ENCODE peak calls at places on chromosomes 2 and 18, in five cellular contexts. One of them, this sample, is unnamed.

GRCh38 chr18:29123706-29124530 is 947.0 kb upstream of the CDH2 start:
- DNase-seq in GM12878: no peak
- DNase-seq in IMR-90: no peak
- DNase-seq in SK-N-SH: no peak
- DNase-seq in A549: no peak
- DNase-seq in this sample: no peak

GRCh38 chr2:3580449-3580848 is 5.4 kb downstream of the RPS7 start:
- DNase-seq in GM12878: no peak
- DNase-seq in IMR-90: no peak
- DNase-seq in SK-N-SH: no peak
- DNase-seq in A549: no peak
- DNase-seq in this sample: no peak

GRCh38 chr2:152134488-152135280 is 35.8 kb upstream of the CACNB4 start:
- DNase-seq in GM12878: peak; percentile 28
- DNase-seq in IMR-90: peak; percentile 68
- DNase-seq in SK-N-SH: no peak
- DNase-seq in A549: no peak
- DNase-seq in this sample: peak; percentile 42

GRCh38 chr2:9668686-9669338 is 38.0 kb upstream of the YWHAQ start:
- DNase-seq in GM12878: no peak
- DNase-seq in IMR-90: peak; percentile 57
- DNase-seq in SK-N-SH: no peak
- DNase-seq in A549: no peak
- DNase-seq in this sample: no peak

GRCh38 chr2:212538156-212539144 is at the start of gene ERBB4:
- DNase-seq in GM12878: no peak
- DNase-seq in IMR-90: no peak
- DNase-seq in SK-N-SH: peak; percentile 51
- DNase-seq in A549: no peak
- DNase-seq in this sample: no peak

GRCh38 chr2:8548065-8548870 is 133.6 kb upstream of the ID2 start:
- DNase-seq in GM12878: no peak
- DNase-seq in IMR-90: no peak
- DNase-seq in SK-N-SH: no peak
- DNase-seq in A549: no peak
- DNase-seq in this sample: no peak

GRCh38 chr2:74252036-74252435 is 53.6 kb downstream of the MTHFD2 start:
- DNase-seq in GM12878: no peak
- DNase-seq in IMR-90: no peak
- DNase-seq in SK-N-SH: no peak
- DNase-seq in A549: no peak
- DNase-seq in this sample: no peak

GRCh38 chr2:186771395-186771794 is 77.5 kb downstream of the FAM171B start:
- DNase-seq in GM12878: no peak
- DNase-seq in IMR-90: peak; percentile 4
- DNase-seq in SK-N-SH: no peak
- DNase-seq in A549: no peak
- DNase-seq in this sample: no peak

GRCh38 chr2:240452471-240453256 is 17.2 kb downstream of the GPC1 start:
- DNase-seq in GM12878: no peak
- DNase-seq in IMR-90: peak; percentile 35
- DNase-seq in SK-N-SH: peak; percentile 98
- DNase-seq in A549: peak; percentile 66
- DNase-seq in this sample: peak; percentile 41

GRCh38 chr2:33322099-33322498 is 154.3 kb upstream of the RASGRP3 start:
- DNase-seq in GM12878: no peak
- DNase-seq in IMR-90: peak; percentile 80
- DNase-seq in SK-N-SH: no peak
- DNase-seq in A549: no peak
- DNase-seq in this sample: no peak

GRCh38 chr2:61218817-61219170 is 56.8 kb downstream of the C2orf74 start:
- DNase-seq in GM12878: no peak
- DNase-seq in IMR-90: no peak
- DNase-seq in SK-N-SH: no peak
- DNase-seq in A549: no peak
- DNase-seq in this sample: no peak

GRCh38 chr2:111068435-111069058 is 52.2 kb upstream of the BCL2L11 start:
- DNase-seq in GM12878: no peak
- DNase-seq in IMR-90: no peak
- DNase-seq in SK-N-SH: no peak
- DNase-seq in A549: no peak
- DNase-seq in this sample: no peak

GRCh38 chr2:157822993-157823392 is 53.1 kb downstream of the ACVR1 start:
- DNase-seq in GM12878: no peak
- DNase-seq in IMR-90: peak; percentile 83
- DNase-seq in SK-N-SH: no peak
- DNase-seq in A549: no peak
- DNase-seq in this sample: no peak

GRCh38 chr2:26477911-26478253 is at the start of gene OTOF:
- DNase-seq in GM12878: no peak
- DNase-seq in IMR-90: peak; percentile 68
- DNase-seq in SK-N-SH: peak; percentile 66
- DNase-seq in A549: peak; percentile 14
- DNase-seq in this sample: no peak

GRCh38 chr2:191656389-191656788 is 21.5 kb upstream of the NABP1 start:
- DNase-seq in GM12878: no peak
- DNase-seq in IMR-90: peak; percentile 86
- DNase-seq in SK-N-SH: no peak
- DNase-seq in A549: no peak
- DNase-seq in this sample: no peak

GRCh38 chr18:79258447-79258846 is 137.3 kb upstream of the NFATC1 start:
- DNase-seq in GM12878: no peak
- DNase-seq in IMR-90: no peak
- DNase-seq in SK-N-SH: no peak
- DNase-seq in A549: no peak
- DNase-seq in this sample: no peak

GRCh38 chr2:62270728-62271127 is 74.8 kb downstream of the B3GNT2 start:
- DNase-seq in GM12878: no peak
- DNase-seq in IMR-90: peak; percentile 11
- DNase-seq in SK-N-SH: peak; percentile 49
- DNase-seq in A549: no peak
- DNase-seq in this sample: no peak

GRCh38 chr18:47953471-47953931 is 23.0 kb upstream of the SMAD2 start:
- DNase-seq in GM12878: no peak
- DNase-seq in IMR-90: no peak
- DNase-seq in SK-N-SH: no peak
- DNase-seq in A549: no peak
- DNase-seq in this sample: no peak

GRCh38 chr2:167297292-167297691 is 409.0 kb downstream of the XIRP2 start:
- DNase-seq in GM12878: no peak
- DNase-seq in IMR-90: no peak
- DNase-seq in SK-N-SH: no peak
- DNase-seq in A549: no peak
- DNase-seq in this sample: no peak

GRCh38 chr2:160842286-160842685 is 317.9 kb upstream of the TANK start:
- DNase-seq in GM12878: no peak
- DNase-seq in IMR-90: no peak
- DNase-seq in SK-N-SH: no peak
- DNase-seq in A549: no peak
- DNase-seq in this sample: no peak

GRCh38 chr2:229501051-229501794 is 213.1 kb downstream of the DNER start:
- DNase-seq in GM12878: no peak
- DNase-seq in IMR-90: no peak
- DNase-seq in SK-N-SH: no peak
- DNase-seq in A549: no peak
- DNase-seq in this sample: no peak

GRCh38 chr18:46502444-46502843 is 154.6 kb downstream of the LOXHD1 start:
- DNase-seq in GM12878: no peak
- DNase-seq in IMR-90: peak; percentile 3
- DNase-seq in SK-N-SH: no peak
- DNase-seq in A549: no peak
- DNase-seq in this sample: no peak

GRCh38 chr2:47230418-47230817 is 75.3 kb upstream of the STPG4 start:
- DNase-seq in GM12878: no peak
- DNase-seq in IMR-90: peak; percentile 29
- DNase-seq in SK-N-SH: no peak
- DNase-seq in A549: no peak
- DNase-seq in this sample: no peak

GRCh38 chr2:9336209-9336533 is 87.2 kb downstream of the ITGB1BP1 start:
- DNase-seq in GM12878: peak; percentile 4
- DNase-seq in IMR-90: peak; percentile 60
- DNase-seq in SK-N-SH: peak; percentile 72
- DNase-seq in A549: no peak
- DNase-seq in this sample: peak; percentile 93

GRCh38 chr2:170155723-170156253 is 22.2 kb upstream of the MYO3B start:
- DNase-seq in GM12878: no peak
- DNase-seq in IMR-90: no peak
- DNase-seq in SK-N-SH: no peak
- DNase-seq in A549: no peak
- DNase-seq in this sample: no peak

GRCh38 chr2:10964076-10964812 is 52.5 kb downstream of the KCNF1 start:
- DNase-seq in GM12878: no peak
- DNase-seq in IMR-90: peak; percentile 52
- DNase-seq in SK-N-SH: no peak
- DNase-seq in A549: no peak
- DNase-seq in this sample: no peak

GRCh38 chr18:23266717-23267446 is 131.6 kb downstream of the CABLES1 start:
- DNase-seq in GM12878: no peak
- DNase-seq in IMR-90: no peak
- DNase-seq in SK-N-SH: no peak
- DNase-seq in A549: no peak
- DNase-seq in this sample: no peak

GRCh38 chr2:153354406-153354805 is 124.2 kb downstream of the RPRM start:
- DNase-seq in GM12878: no peak
- DNase-seq in IMR-90: no peak
- DNase-seq in SK-N-SH: no peak
- DNase-seq in A549: no peak
- DNase-seq in this sample: no peak

GRCh38 chr2:153360239-153360638 is 118.3 kb downstream of the RPRM start:
- DNase-seq in GM12878: no peak
- DNase-seq in IMR-90: no peak
- DNase-seq in SK-N-SH: no peak
- DNase-seq in A549: no peak
- DNase-seq in this sample: no peak
- TF ChIP-seq RFX5 in GM12878: no peak
- TF ChIP-seq RFX5 in IMR-90: no peak
- TF ChIP-seq RFX5 in SK-N-SH: no peak
- TF ChIP-seq RFX5 in A549: no peak
- TF ChIP-seq RFX5 in this sample: no peak

DNA sequence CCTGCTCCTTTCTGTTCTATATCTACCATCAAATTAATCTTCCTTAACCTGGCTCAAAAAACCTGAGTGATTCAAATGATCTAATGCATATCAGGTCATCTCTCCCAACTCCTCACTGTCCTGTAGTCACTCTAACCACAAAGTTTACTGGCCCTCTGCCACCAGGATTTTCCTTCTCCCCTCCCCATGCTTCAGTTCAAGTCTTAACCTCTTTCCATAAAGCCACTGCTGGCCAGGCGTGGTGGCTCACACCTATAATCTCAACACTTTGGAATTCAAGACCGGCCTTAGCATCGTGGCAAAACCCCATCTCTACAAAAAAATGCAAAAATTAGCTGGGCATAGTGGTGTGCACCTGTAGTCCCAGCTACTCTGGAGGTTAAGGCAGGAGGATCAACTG is 7.5 kb upstream of the SP3 start:
- DNase-seq in GM12878: no peak
- DNase-seq in IMR-90: peak; percentile 60
- DNase-seq in SK-N-SH: no peak
- DNase-seq in A549: no peak
- DNase-seq in this sample: no peak
- TF ChIP-seq RFX5 in GM12878: no peak
- TF ChIP-seq RFX5 in IMR-90: no peak
- TF ChIP-seq RFX5 in SK-N-SH: no peak
- TF ChIP-seq RFX5 in A549: no peak
- TF ChIP-seq RFX5 in this sample: no peak

DNA sequence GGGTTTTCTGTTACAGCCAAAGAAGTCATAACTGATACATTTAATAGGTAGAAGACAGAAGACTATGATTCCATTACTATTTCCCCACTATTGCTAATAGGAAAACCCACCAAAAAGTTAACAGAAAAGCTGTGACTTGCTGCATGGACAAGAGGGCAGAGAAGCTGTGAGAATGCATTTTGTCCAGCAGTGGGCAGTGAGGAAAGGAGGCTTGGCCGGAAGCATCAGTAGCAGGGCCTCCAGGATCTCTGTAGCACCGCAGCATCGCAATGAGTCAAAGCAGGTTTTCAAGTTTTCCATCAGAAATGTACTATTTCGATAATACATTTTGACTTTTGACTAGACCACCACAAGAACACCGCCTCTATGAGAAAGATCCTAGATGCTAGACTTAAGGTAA is 24.9 kb downstream of the MYO5B start:
- DNase-seq in GM12878: no peak
- DNase-seq in IMR-90: no peak
- DNase-seq in SK-N-SH: no peak
- DNase-seq in A549: no peak
- DNase-seq in this sample: no peak
- TF ChIP-seq RFX5 in GM12878: no peak
- TF ChIP-seq RFX5 in IMR-90: no peak
- TF ChIP-seq RFX5 in SK-N-SH: no peak
- TF ChIP-seq RFX5 in A549: no peak
- TF ChIP-seq RFX5 in this sample: no peak

GRCh38 chr2:120791243-120791960 is 55.7 kb downstream of the GLI2 start:
- DNase-seq in GM12878: no peak
- DNase-seq in IMR-90: no peak
- DNase-seq in SK-N-SH: peak; percentile 58
- DNase-seq in A549: no peak
- DNase-seq in this sample: no peak

GRCh38 chr2:120796094-120796493 is 60.4 kb downstream of the GLI2 start:
- DNase-seq in GM12878: no peak
- DNase-seq in IMR-90: no peak
- DNase-seq in SK-N-SH: no peak
- DNase-seq in A549: no peak
- DNase-seq in this sample: no peak

GRCh38 chr2:120794716-120795115 is 59.0 kb downstream of the GLI2 start:
- DNase-seq in GM12878: no peak
- DNase-seq in IMR-90: peak; percentile 77
- DNase-seq in SK-N-SH: no peak
- DNase-seq in A549: no peak
- DNase-seq in this sample: no peak

GRCh38 chr2:120791961-120792295 is 56.3 kb downstream of the GLI2 start:
- DNase-seq in GM12878: no peak
- DNase-seq in IMR-90: peak; percentile 31
- DNase-seq in SK-N-SH: no peak
- DNase-seq in A549: no peak
- DNase-seq in this sample: no peak

DNA sequence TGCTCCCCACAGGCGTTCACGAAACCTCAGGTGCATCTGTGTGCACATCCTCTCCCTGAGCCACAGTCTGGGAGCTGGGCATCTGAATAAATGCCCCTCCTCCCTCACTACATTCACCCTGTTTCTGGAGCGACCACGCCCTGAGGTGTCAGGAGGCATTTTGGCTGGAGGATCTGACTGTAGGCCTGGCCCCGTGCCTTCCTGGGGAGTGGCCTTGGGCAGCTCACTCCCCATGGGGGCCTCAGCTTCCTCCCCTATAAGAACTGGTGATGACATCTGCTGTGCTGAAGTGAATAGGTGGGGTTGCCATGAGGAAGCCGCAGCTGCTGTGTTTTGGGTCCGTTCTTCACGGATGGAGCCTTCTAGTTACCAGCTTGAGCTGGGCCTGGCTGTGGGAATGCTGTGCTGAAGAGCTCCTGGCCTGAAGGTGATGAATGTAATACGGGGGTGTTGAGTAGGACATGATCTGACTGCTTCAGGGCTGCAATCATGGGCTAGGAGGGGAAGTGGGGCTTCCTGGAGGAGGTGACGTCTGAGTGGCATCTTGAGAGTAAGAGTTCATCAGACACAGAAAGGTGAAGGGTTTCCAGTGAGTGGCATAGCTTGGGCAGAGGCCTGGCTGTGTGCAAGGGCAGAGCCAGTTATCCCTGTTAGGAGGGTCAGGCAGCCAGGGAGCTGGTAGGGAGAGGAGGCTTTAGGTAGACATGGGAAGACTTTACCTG is 58.2 kb downstream of the GLI2 start:
- DNase-seq in GM12878: no peak
- DNase-seq in IMR-90: no peak
- DNase-seq in SK-N-SH: no peak
- DNase-seq in A549: no peak
- DNase-seq in this sample: no peak
- TF ChIP-seq RFX5 in GM12878: no peak
- TF ChIP-seq RFX5 in IMR-90: no peak
- TF ChIP-seq RFX5 in SK-N-SH: no peak
- TF ChIP-seq RFX5 in A549: no peak
- TF ChIP-seq RFX5 in this sample: no peak